ENCODE peak calls at places on chromosomes 13 and 19, in eight cellular contexts. J is small intestine; M is psoas muscle; R is fibroblast of lung; D is CD8-positive, alpha-beta memory T cell; K is right atrium auricular region; S is breast epithelium; Y is effector memory CD4-positive, alpha-beta T cell. B is an unnamed sample. For H3K4me1, the result is how much of the 10 kb centered on the place peaks cover.

GRCh38 chr13:45628094-45628493 is 12.6 kb upstream of the ERICH6B start:
- DNase-seq in D (no peak), K (no peak), M (no peak), S (no peak), Y (no peak), R (no peak), J (no peak), B (no peak)

GRCh38 chr13:31011193-31011860 is 78.9 kb downstream of the TEX26 start:
- DNase-seq in D (no peak), S (no peak), R (no peak), J (no peak), K (no peak), M (no peak), Y (no peak), B (no peak)

GRCh38 chr19:33798701-33799111 is 2.0 kb downstream of the KCTD15 start:
- DNase-seq in D (no peak), R (peak), J (no peak), M (no peak), K (no peak), S (no peak), Y (no peak), B (peak)

GRCh38 chr13:30572859-30573275 is 44.9 kb upstream of the USPL1 start:
- DNase-seq in M (no peak), R (peak), S (no peak), Y (no peak), D (no peak), J (peak), K (no peak), B (peak)

GRCh38 chr13:47004022-47004421 is 107.2 kb upstream of the HTR2A start:
- DNase-seq in R (no peak), Y (no peak), J (no peak), S (no peak), K (no peak), M (no peak), D (no peak), B (peak)

GRCh38 chr13:73754727-73755292 is 379.4 kb downstream of the KLF12 start:
- DNase-seq in Y (no peak), K (no peak), R (peak), J (peak), D (no peak), S (no peak), M (no peak), B (peak)

GRCh38 chr19:39499082-39499642 is 415 bp downstream of the DLL3 start:
- DNase-seq in J (no peak), R (no peak), M (no peak), Y (no peak), S (no peak), D (no peak), K (no peak), B (peak)

GRCh38 chr19:42028304-42029216 is 34.5 kb upstream of the ATP1A3 start:
- DNase-seq in D (no peak), K (no peak), M (no peak), Y (no peak), S (no peak), R (no peak), J (no peak), B (no peak)

GRCh38 chr19:49672131-49672919 is 4.7 kb upstream of the PRMT1 start:
- DNase-seq in J (peak), Y (peak), S (no peak), M (peak), D (peak), R (peak), K (peak), B (peak)

GRCh38 chr19:31110331-31110730 is 238.9 kb downstream of the TSHZ3 start:
- DNase-seq in K (no peak), J (peak), R (peak), S (no peak), M (no peak), Y (no peak), D (no peak), B (peak)

GRCh38 chr19:4732680-4733114 is 9.1 kb upstream of the DPP9 start:
- DNase-seq in M (no peak), D (peak), Y (peak), R (peak), J (peak), S (no peak), K (no peak), B (peak)

GRCh38 chr19:55406869-55407624 is 541 bp downstream of the UBE2S start:
- DNase-seq in Y (no peak), J (peak), K (no peak), S (no peak), D (peak), R (peak), M (peak), B (peak)

GRCh38 chr19:5667751-5668271 is 12.5 kb downstream of the MICOS13 start:
- DNase-seq in D (no peak), K (no peak), Y (no peak), J (no peak), S (no peak), M (no peak), R (no peak), B (no peak)

GRCh38 chr13:20616059-20616797 is 49.3 kb downstream of the IFT88 start:
- DNase-seq in K (no peak), D (no peak), M (no peak), S (no peak), J (no peak), R (peak), Y (no peak), B (peak)

GRCh38 chr19:37012093-37012745 is 66.0 kb upstream of the ZNF420 start:
- DNase-seq in M (no peak), S (no peak), K (no peak), J (no peak), D (no peak), R (no peak), Y (no peak), B (no peak)

GRCh38 chr13:83232626-83233025 is 649.6 kb downstream of the SLITRK1 start:
- DNase-seq in M (no peak), J (no peak), R (no peak), Y (no peak), K (no peak), S (no peak), D (no peak), B (no peak)

GRCh38 chr13:79799466-79799865 is 318.5 kb downstream of the NDFIP2 start:
- DNase-seq in Y (no peak), R (peak), S (no peak), K (no peak), D (no peak), J (no peak), M (no peak), B (no peak)

GRCh38 chr13:68234278-68234677 is 1004.1 kb upstream of the PCDH9 start:
- DNase-seq in D (no peak), S (no peak), J (no peak), M (no peak), Y (no peak), K (no peak), R (peak), B (no peak)

GRCh38 chr13:41823486-41823885 is 137.4 kb downstream of the VWA8 start:
- DNase-seq in M (no peak), D (no peak), R (no peak), K (no peak), S (no peak), J (no peak), Y (no peak), B (no peak)

GRCh38 chr19:3868770-3869456 is at the start of gene ZFR2:
- DNase-seq in K (no peak), R (no peak), D (peak), S (no peak), J (no peak), Y (no peak), M (no peak), B (peak)

GRCh38 chr13:40539954-40540706 is 126.3 kb downstream of the FOXO1 start:
- DNase-seq in R (peak), S (no peak), D (no peak), Y (no peak), J (no peak), K (no peak), M (no peak), B (peak)

GRCh38 chr13:31394491-31394890 is 194.7 kb downstream of the B3GLCT start:
- DNase-seq in S (no peak), J (no peak), M (no peak), K (no peak), D (no peak), Y (no peak), R (no peak), B (no peak)

GRCh38 chr13:42769650-42770049 is 11.7 kb upstream of the FAM216B start:
- DNase-seq in M (no peak), J (no peak), D (no peak), K (no peak), Y (no peak), R (no peak), S (no peak), B (no peak)

GRCh38 chr13:105918842-105919741 is 616.4 kb downstream of the EFNB2 start:
- DNase-seq in K (no peak), J (peak), D (no peak), S (no peak), Y (no peak), M (no peak), R (peak), B (no peak)

GRCh38 chr19:4713384-4713951 is 10.2 kb downstream of the DPP9 start:
- DNase-seq in R (peak), M (peak), D (no peak), J (peak), S (peak), Y (no peak), K (peak), B (peak)

GRCh38 chr19:58300620-58301019 is 4.6 kb upstream of the ERVK3-1 start:
- DNase-seq in R (no peak), K (no peak), S (no peak), Y (no peak), D (no peak), J (no peak), M (no peak), B (no peak)

GRCh38 chr19:35267818-35268545 is 780 bp upstream of the USF2 start:
- DNase-seq in Y (peak), M (peak), S (peak), J (peak), K (peak), R (peak), D (peak), B (peak)

GRCh38 chr13:91704398-91704797 is 306.0 kb downstream of the GPC5 start:
- DNase-seq in S (no peak), M (no peak), D (no peak), J (no peak), Y (no peak), R (no peak), K (no peak), B (no peak)

GRCh38 chr13:48403151-48403631 is 9.7 kb downstream of the LPAR6 start:
- DNase-seq in Y (no peak), J (peak), R (peak), M (no peak), S (no peak), K (no peak), D (no peak), B (no peak)

GRCh38 chr19:35596366-35596999 is 10.5 kb downstream of the PMIS2 start:
- DNase-seq in K (no peak), S (no peak), Y (no peak), D (no peak), R (no peak), M (no peak), J (no peak), B (peak)

GRCh38 chr19:28486934-28487333 is 726.0 kb downstream of the UQCRFS1 start:
- DNase-seq in M (no peak), Y (no peak), R (no peak), K (no peak), S (no peak), J (peak), D (no peak), B (no peak)

GRCh38 chr13:109816112-109816978 is 30.0 kb upstream of the IRS2 start:
- DNase-seq in S (no peak), K (no peak), Y (no peak), R (no peak), J (peak), M (no peak), D (no peak), B (no peak)

GRCh38 chr19:51566489-51567100 is 4.5 kb upstream of the ZNF175 start:
- DNase-seq in J (no peak), Y (no peak), D (no peak), S (no peak), R (no peak), K (no peak), M (no peak), B (peak)

GRCh38 chr13:102197193-102197592 is 204.7 kb downstream of the FGF14 start:
- DNase-seq in S (no peak), D (no peak), J (no peak), K (no peak), R (peak), M (no peak), Y (no peak), B (no peak)

GRCh38 chr13:23610187-23610576 is 40.0 kb downstream of the TNFRSF19 start:
- DNase-seq in J (no peak), D (no peak), Y (no peak), K (no peak), S (no peak), M (no peak), R (peak), B (no peak)

GRCh38 chr19:48330012-48330681 is 4.8 kb downstream of the EMP3 start:
- DNase-seq in R (no peak), D (peak), J (peak), K (no peak), S (peak), Y (peak), M (peak), B (no peak)

GRCh38 chr19:13260883-13261653 is 110.9 kb downstream of the IER2 start:
- DNase-seq in D (no peak), S (peak), Y (no peak), J (peak), M (no peak), K (no peak), R (peak), B (peak)

DNA sequence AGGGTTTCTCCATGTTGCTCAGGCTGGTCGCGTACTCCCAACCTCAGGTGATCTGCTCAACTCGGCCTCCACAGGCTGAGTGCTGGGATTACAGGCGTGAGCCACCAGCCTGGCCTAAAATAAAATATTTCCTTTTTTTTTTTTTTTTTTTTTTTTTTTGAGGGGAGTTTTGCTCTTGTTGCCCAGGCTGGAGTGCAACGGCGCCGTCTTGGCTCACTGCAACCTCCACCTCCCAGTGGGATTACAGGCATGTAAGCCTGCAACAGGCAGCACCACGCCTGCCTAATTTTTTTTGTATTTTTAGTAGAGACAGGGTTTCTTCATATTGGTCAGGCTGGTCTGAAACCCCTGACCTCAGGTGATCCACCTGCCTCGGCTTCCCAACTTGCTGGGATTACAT is 4.9 kb downstream of the ZNF506 start:
- DNase-seq in Y (no peak), S (no peak), D (no peak), J (no peak), R (no peak), M (peak), K (no peak), B (no peak)
- H3K4me1 ChIP-seq in Y (under half), S (under half), D (under half), J (under half), R (under half), M (under half), K (under half), B (under half)

DNA sequence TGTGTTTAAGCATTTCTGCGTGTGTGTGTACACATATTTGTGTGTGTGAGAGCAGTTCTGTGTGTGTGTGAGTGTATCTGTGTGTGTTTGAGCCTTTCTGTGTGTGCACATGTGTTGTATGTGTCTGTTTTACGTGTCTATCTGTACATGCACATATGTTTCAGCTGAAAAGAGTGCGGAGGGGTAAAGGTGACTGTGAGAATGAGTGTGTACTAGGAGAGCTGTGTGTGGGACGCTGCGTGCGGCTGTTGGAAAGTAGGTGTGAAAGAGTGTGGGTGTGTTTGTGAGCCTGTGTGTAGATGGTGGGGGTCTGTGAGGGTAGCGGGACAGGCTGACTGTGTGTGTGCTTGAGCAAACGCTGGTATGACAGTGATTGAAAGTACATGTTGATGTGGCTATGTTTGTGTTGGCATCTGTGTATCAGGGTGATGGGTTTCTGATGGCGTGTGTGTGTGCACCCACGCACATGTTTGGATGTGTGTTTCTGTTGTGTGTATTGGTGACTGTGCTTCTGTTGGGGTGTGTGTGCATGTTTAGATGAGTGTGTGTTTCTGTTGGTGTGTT is 7.5 kb upstream of the TPM4 start:
- DNase-seq in D (no peak), J (no peak), S (no peak), K (no peak), Y (no peak), M (no peak), R (no peak), B (no peak)
- H3K27ac ChIP-seq in D (no peak), J (peak), S (peak), K (no peak), Y (peak), M (no peak), R (peak), B (no peak)

GRCh38 chr13:36088463-36088862 is 42.7 kb downstream of the DCLK1 start:
- DNase-seq in K (no peak), D (no peak), R (no peak), S (no peak), M (no peak), J (no peak), Y (no peak), B (no peak)
- H3K4me1 ChIP-seq in K (under half), D (under half), R (under half), S (under half), M (under half), J (under half), Y (under half), B (under half)

GRCh38 chr13:110912651-110913051 is 2.2 kb downstream of the ANKRD10 start:
- DNase-seq in K (no peak), Y (no peak), M (peak), R (peak), S (no peak), D (no peak), J (peak), B (peak)
- H3K27ac ChIP-seq in K (peak), Y (no peak), M (peak), R (peak), S (peak), D (peak), J (peak), B (peak)

GRCh38 chr19:8452446-8453123 is 7.8 kb downstream of the HNRNPM start:
- DNase-seq in S (no peak), R (no peak), K (no peak), J (no peak), D (no peak), Y (no peak), M (no peak), B (no peak)

GRCh38 chr19:8455018-8455417 is 10.2 kb downstream of the HNRNPM start:
- DNase-seq in K (no peak), J (no peak), S (no peak), R (no peak), D (no peak), M (no peak), Y (no peak), B (no peak)

GRCh38 chr19:8456064-8456463 is 11.3 kb downstream of the HNRNPM start:
- DNase-seq in D (no peak), J (no peak), Y (no peak), M (no peak), S (no peak), K (no peak), R (no peak), B (no peak)

GRCh38 chr19:8453616-8454015 is 8.8 kb downstream of the HNRNPM start:
- DNase-seq in K (no peak), D (no peak), Y (no peak), S (no peak), R (no peak), M (no peak), J (no peak), B (no peak)

DNA sequence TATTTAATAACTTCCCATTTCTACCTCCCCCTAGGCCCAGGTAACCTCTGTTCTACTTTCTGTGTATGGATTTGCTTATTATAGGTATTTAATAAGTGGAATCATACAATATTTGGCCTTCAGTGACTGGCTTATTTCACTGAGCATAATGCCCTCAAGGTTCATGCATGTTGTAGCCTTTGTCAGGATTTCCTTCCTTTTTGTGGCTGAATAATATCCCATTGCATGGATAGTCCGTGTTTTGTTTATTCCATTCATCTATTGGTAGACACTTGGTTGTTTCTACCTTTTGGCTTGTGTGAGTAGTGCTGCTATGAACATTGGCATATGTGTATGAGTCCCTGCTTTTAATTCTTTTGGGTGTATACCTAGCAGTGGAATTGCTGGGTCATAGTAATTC is 9.4 kb downstream of the HNRNPM start:
- DNase-seq in S (no peak), D (no peak), Y (no peak), M (no peak), J (no peak), R (no peak), K (no peak), B (no peak)
- H3K4me1 ChIP-seq in S (under half), D (half or more), Y (under half), M (half or more), J (under half), R (under half), K (half or more), B (under half)

GRCh38 chr19:16741084-16741483 is 21.4 kb downstream of the NWD1 start:
- DNase-seq in S (no peak), J (no peak), D (no peak), R (no peak), M (no peak), K (no peak), Y (no peak), B (no peak)
- H3K27ac ChIP-seq in S (no peak), J (no peak), D (no peak), R (no peak), M (no peak), K (no peak), Y (no peak), B (no peak)

GRCh38 chr13:97239306-97239705 is 17.2 kb downstream of the MBNL2 start:
- DNase-seq in S (no peak), Y (no peak), K (no peak), D (no peak), M (no peak), J (peak), R (no peak), B (no peak)
- H3K4me1 ChIP-seq in S (under half), Y (under half), K (half or more), D (under half), M (half or more), J (under half), R (under half), B (under half)

GRCh38 chr13:110991991-110992508 is 77.2 kb upstream of the ANKRD10 start:
- DNase-seq in Y (no peak), R (no peak), J (no peak), M (no peak), D (no peak), K (no peak), S (no peak), B (no peak)
- H3K27ac ChIP-seq in Y (no peak), R (no peak), J (no peak), M (no peak), D (no peak), K (no peak), S (no peak), B (no peak)